ENCODE peak calls at places on chromosome X, in five cellular contexts. K, Y, N, D and G are unnamed samples.

GRCh38 chrX:145910017-145910416 is 92.4 kb downstream of the SLITRK2 start:
- DNase-seq in Y (no peak), D (no peak), N (no peak), K (no peak), G (no peak)

GRCh38 chrX:136106920-136107534 is 40.3 kb upstream of the FHL1 start:
- DNase-seq in Y (no peak), D (no peak), N (peak; percentile 8), K (no peak), G (no peak)

GRCh38 chrX:135435933-135436332 is 14.2 kb downstream of the SMIM10L2A start:
- DNase-seq in N (no peak), K (no peak), D (no peak), Y (no peak), G (no peak)

GRCh38 chrX:123959281-123960063 is 2.0 kb upstream of the STAG2 start:
- DNase-seq in D (peak; percentile 35), Y (peak; percentile 78), N (peak; percentile 40), K (peak; percentile 60), G (no peak)

GRCh38 chrX:2627272-2627867 is 63.7 kb upstream of the CD99 start:
- DNase-seq in K (no peak), D (peak; percentile 57), N (peak; percentile 13), Y (no peak), G (no peak)

GRCh38 chrX:43333543-43333942 is 322.6 kb upstream of the MAOA start:
- DNase-seq in D (peak; percentile 19), Y (no peak), K (no peak), N (no peak), G (no peak)

GRCh38 chrX:134936542-134936941 is 54.2 kb upstream of the SMIM10 start:
- DNase-seq in N (no peak), Y (no peak), D (peak; percentile 68), K (no peak), G (no peak)

GRCh38 chrX:41604154-41604553 is 84.6 kb upstream of the GPR34 start:
- DNase-seq in D (no peak), K (no peak), N (no peak), Y (no peak), G (no peak)

GRCh38 chrX:124230573-124231300 is 101.7 kb upstream of the TEX13D start:
- DNase-seq in Y (no peak), D (no peak), K (no peak), N (no peak), G (no peak)

GRCh38 chrX:139077303-139078131 is 366.0 kb upstream of the FGF13 start:
- DNase-seq in K (no peak), N (no peak), Y (no peak), D (no peak), G (no peak)

GRCh38 chrX:84219551-84219950 is 31.6 kb upstream of the RPS6KA6 start:
- DNase-seq in Y (no peak), K (no peak), D (no peak), N (no peak), G (no peak)

GRCh38 chrX:19904778-19905367 is 17.5 kb upstream of the SH3KBP1 start:
- DNase-seq in Y (no peak), N (peak; percentile 15), D (peak; percentile 24), K (no peak), G (peak; percentile 25)

GRCh38 chrX:121333942-121334341 is 286.5 kb downstream of the GLUD2 start:
- DNase-seq in Y (no peak), K (no peak), N (no peak), D (no peak), G (no peak)

GRCh38 chrX:133570549-133570948 is 155.3 kb upstream of the GPC4 start:
- DNase-seq in Y (no peak), D (no peak), K (no peak), N (no peak), G (no peak)

DNA sequence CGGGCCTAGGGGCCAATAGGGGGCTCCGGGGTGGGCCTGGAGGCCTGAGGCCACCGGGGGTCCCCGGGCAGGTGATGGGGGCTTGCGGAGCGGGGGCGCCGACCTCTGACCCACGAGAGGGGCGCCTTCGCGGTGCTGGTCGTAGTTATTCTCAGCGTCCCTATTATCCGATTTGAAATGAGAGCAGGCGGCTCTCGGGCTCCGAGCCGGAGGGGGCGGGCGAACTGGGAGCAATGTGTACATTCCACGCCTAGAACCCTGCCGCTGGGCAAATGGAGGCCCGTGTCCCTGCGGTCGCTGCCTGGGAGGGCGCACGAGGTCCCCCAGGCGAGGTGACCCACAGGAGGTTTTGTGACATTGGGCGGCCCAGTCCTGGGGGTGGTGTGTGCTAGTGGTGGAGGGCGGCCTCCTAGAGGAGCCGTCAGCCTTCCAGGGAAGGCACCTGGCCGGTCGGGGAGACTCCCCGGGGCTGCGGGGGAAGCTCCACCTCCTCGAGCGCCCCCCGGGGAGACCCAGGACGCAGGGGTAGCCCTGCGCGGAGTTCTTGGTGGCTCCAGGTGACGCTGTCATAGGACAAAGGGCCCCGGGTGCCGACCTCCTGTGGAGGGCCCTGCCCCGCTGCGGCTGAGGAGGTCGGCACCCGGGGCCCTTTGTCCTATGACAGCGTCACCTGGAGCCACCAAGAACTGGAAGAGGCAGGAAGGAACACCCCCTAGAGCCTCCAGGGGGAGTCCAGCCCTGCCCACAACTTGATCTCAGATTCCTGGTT is 102.6 kb upstream of the PRKX start:
- DNase-seq in Y (peak; percentile 76), N (peak; percentile 46), K (peak; percentile 57), D (peak; percentile 28), G (peak; percentile 6)
- TF ChIP-seq POLR2AphosphoS5 in Y (no peak), N (no peak), K (no peak), D (no peak), G (no peak)

DNA sequence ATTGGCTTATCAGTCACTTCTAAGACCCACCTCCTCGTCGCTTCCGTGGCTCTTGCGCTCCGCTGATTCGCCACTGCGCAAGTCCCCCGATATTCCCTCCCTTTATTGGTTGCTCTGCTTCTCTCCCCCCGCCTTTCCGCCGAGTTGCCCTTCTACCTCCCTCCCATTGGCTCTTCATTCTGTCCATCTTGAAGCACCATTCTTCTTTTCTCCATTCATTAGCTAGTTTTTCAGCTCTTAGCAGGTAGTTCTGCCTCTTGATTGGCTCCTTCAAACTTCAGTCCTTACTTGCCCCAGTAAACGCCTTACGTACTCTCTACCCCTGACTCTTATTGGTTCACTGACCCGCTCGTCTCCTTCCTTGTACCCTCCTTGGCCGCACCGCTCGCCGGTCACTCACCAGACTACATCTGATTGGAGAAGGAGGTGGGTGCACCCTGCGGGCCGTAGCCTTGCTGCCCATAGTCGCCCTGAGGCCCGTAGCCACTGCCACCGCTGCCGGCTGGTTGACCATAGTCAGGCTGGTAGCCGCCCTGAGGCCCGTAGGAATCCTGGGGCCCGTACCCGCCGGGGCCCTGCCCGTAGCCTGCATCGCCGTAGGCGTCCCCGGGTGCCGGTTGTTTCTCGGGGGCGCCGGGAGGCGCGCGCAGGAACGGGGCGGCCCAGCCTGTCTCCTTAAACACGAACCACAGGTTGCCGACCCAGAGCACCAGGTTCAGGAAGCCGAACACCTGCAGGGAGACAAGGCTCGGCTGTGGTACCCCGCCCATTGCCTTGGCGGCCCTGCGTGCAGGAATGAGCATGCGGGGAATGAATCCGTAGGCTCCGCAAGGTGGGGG is 5.1 kb upstream of the PRICKLE3 start:
- DNase-seq in N (peak; percentile 85), D (peak; percentile 99), Y (peak; percentile 91), K (peak; percentile 79), G (peak; percentile 66)
- TF ChIP-seq POLR2A in N (peak; percentile 80), D (peak; percentile 79), Y (peak; percentile 26), K (no peak), G (peak; percentile 40)

GRCh38 chrX:107204063-107204605 is 2.1 kb downstream of the NUP62CL start:
- DNase-seq in N (no peak), D (no peak), K (no peak), Y (no peak), G (no peak)

GRCh38 chrX:107207089-107207488 is 678 bp downstream of the DNAAF6 start:
- DNase-seq in D (no peak), N (no peak), Y (no peak), K (no peak), G (no peak)

GRCh38 chrX:107206697-107207065 is 270 bp downstream of the DNAAF6 start:
- DNase-seq in N (no peak), D (no peak), K (no peak), Y (no peak), G (no peak)

GRCh38 chrX:107207943-107208342 is 1.5 kb downstream of the DNAAF6 start:
- DNase-seq in K (no peak), N (no peak), D (no peak), Y (no peak), G (no peak)

GRCh38 chrX:107205770-107206696 is at the start of the genes DNAAF6 and NUP62CL:
- DNase-seq in Y (peak; percentile 63), N (peak; percentile 96), D (peak; percentile 14), K (peak; percentile 54), G (peak; percentile 17)
- TF ChIP-seq POLR2AphosphoS5 in Y (no peak), N (peak; percentile 64), D (no peak), K (no peak), G (no peak)

GRCh38 chrX:68433155-68433980 is at the start of gene OPHN1:
- DNase-seq in N (peak; percentile 57), Y (peak; percentile 80), K (peak; percentile 68), D (peak; percentile 72), G (no peak)
- TF ChIP-seq POLR2A in N (peak; percentile 36), Y (no peak), K (no peak), D (peak; percentile 37), G (no peak)

GRCh38 chrX:1093586-1094538 is 118.6 kb downstream of the CRLF2 start:
- DNase-seq in D (no peak), Y (no peak), N (no peak), K (peak; percentile 48), G (no peak)
- TF ChIP-seq POLR2AphosphoS5 in D (no peak), Y (no peak), N (no peak), K (no peak), G (no peak)